ENCODE peak calls at places on chromosomes 2 and 18, in seven cellular contexts. One of them, this sample, is unnamed. For H3K27me3, the result is how much of the 10 kb centered on the place peaks cover.

GRCh38 chr18:49464718-49465598 is 4.5 kb upstream of the DYM start:
- DNase-seq in PC-3: no peak
- DNase-seq in body of pancreas: no peak
- DNase-seq in ascending aorta: no peak
- DNase-seq in CD8-positive, alpha-beta memory T cell: no peak
- DNase-seq in uterus: no peak
- DNase-seq in hepatocyte: no peak
- DNase-seq in this sample: peak

GRCh38 chr2:191846787-191847620 is at the start of gene CAVIN2:
- DNase-seq in hepatocyte: peak
- DNase-seq in ascending aorta: peak
- DNase-seq in uterus: peak
- DNase-seq in CD8-positive, alpha-beta memory T cell: no peak
- DNase-seq in body of pancreas: peak
- DNase-seq in PC-3: peak
- DNase-seq in this sample: no peak

GRCh38 chr2:160375802-160376469 is 117.7 kb downstream of the RBMS1 start:
- DNase-seq in uterus: no peak
- DNase-seq in body of pancreas: no peak
- DNase-seq in ascending aorta: no peak
- DNase-seq in CD8-positive, alpha-beta memory T cell: no peak
- DNase-seq in PC-3: peak
- DNase-seq in hepatocyte: no peak
- DNase-seq in this sample: peak

GRCh38 chr2:146312899-146313298 is 1531.9 kb upstream of the ACVR2A start:
- DNase-seq in hepatocyte: no peak
- DNase-seq in CD8-positive, alpha-beta memory T cell: no peak
- DNase-seq in PC-3: peak
- DNase-seq in body of pancreas: no peak
- DNase-seq in ascending aorta: no peak
- DNase-seq in uterus: no peak
- DNase-seq in this sample: no peak

GRCh38 chr18:39602112-39602511 is 2036.5 kb upstream of the CELF4 start:
- DNase-seq in ascending aorta: no peak
- DNase-seq in CD8-positive, alpha-beta memory T cell: no peak
- DNase-seq in body of pancreas: no peak
- DNase-seq in hepatocyte: no peak
- DNase-seq in PC-3: no peak
- DNase-seq in uterus: no peak
- DNase-seq in this sample: no peak

GRCh38 chr2:66575625-66576371 is 140.9 kb downstream of the MEIS1 start:
- DNase-seq in hepatocyte: peak
- DNase-seq in ascending aorta: peak
- DNase-seq in body of pancreas: peak
- DNase-seq in PC-3: no peak
- DNase-seq in CD8-positive, alpha-beta memory T cell: no peak
- DNase-seq in uterus: peak
- DNase-seq in this sample: no peak

GRCh38 chr2:241658296-241658695 is 20.8 kb downstream of the ATG4B start:
- DNase-seq in body of pancreas: no peak
- DNase-seq in PC-3: no peak
- DNase-seq in uterus: no peak
- DNase-seq in CD8-positive, alpha-beta memory T cell: no peak
- DNase-seq in ascending aorta: no peak
- DNase-seq in hepatocyte: no peak
- DNase-seq in this sample: no peak

GRCh38 chr2:157327621-157328102 is 2.0 kb upstream of the ERMN start:
- DNase-seq in hepatocyte: peak
- DNase-seq in body of pancreas: peak
- DNase-seq in CD8-positive, alpha-beta memory T cell: peak
- DNase-seq in uterus: peak
- DNase-seq in PC-3: peak
- DNase-seq in ascending aorta: peak
- DNase-seq in this sample: peak

GRCh38 chr2:200026838-200027237 is 71.5 kb downstream of the MAIP1 start:
- DNase-seq in PC-3: no peak
- DNase-seq in CD8-positive, alpha-beta memory T cell: no peak
- DNase-seq in ascending aorta: no peak
- DNase-seq in body of pancreas: no peak
- DNase-seq in uterus: peak
- DNase-seq in hepatocyte: no peak
- DNase-seq in this sample: no peak

GRCh38 chr2:157837851-157838441 is 38.2 kb downstream of the ACVR1 start:
- DNase-seq in PC-3: no peak
- DNase-seq in CD8-positive, alpha-beta memory T cell: no peak
- DNase-seq in ascending aorta: no peak
- DNase-seq in hepatocyte: peak
- DNase-seq in uterus: no peak
- DNase-seq in body of pancreas: peak
- DNase-seq in this sample: no peak

GRCh38 chr2:63465633-63466032 is 122.6 kb downstream of the WDPCP start:
- DNase-seq in CD8-positive, alpha-beta memory T cell: no peak
- DNase-seq in PC-3: no peak
- DNase-seq in ascending aorta: no peak
- DNase-seq in body of pancreas: no peak
- DNase-seq in uterus: no peak
- DNase-seq in hepatocyte: no peak
- DNase-seq in this sample: no peak

GRCh38 chr18:9068346-9068745 is 34.2 kb upstream of the NDUFV2 start:
- DNase-seq in ascending aorta: no peak
- DNase-seq in PC-3: peak
- DNase-seq in body of pancreas: no peak
- DNase-seq in uterus: no peak
- DNase-seq in hepatocyte: peak
- DNase-seq in CD8-positive, alpha-beta memory T cell: no peak
- DNase-seq in this sample: peak

GRCh38 chr2:176114120-176114929 is 2.3 kb upstream of the HOXD10 start:
- DNase-seq in ascending aorta: no peak
- DNase-seq in hepatocyte: no peak
- DNase-seq in uterus: no peak
- DNase-seq in PC-3: peak
- DNase-seq in body of pancreas: no peak
- DNase-seq in CD8-positive, alpha-beta memory T cell: no peak
- DNase-seq in this sample: no peak

GRCh38 chr18:51153659-51154371 is 43.7 kb downstream of the MEX3C start:
- DNase-seq in body of pancreas: no peak
- DNase-seq in ascending aorta: no peak
- DNase-seq in CD8-positive, alpha-beta memory T cell: peak
- DNase-seq in PC-3: no peak
- DNase-seq in uterus: no peak
- DNase-seq in hepatocyte: no peak
- DNase-seq in this sample: no peak

GRCh38 chr2:207162319-207162718 is 3.4 kb downstream of the KLF7 start:
- DNase-seq in CD8-positive, alpha-beta memory T cell: no peak
- DNase-seq in PC-3: no peak
- DNase-seq in body of pancreas: no peak
- DNase-seq in hepatocyte: no peak
- DNase-seq in ascending aorta: no peak
- DNase-seq in uterus: no peak
- DNase-seq in this sample: no peak

GRCh38 chr2:37635359-37636208 is 35.9 kb downstream of the CDC42EP3 start:
- DNase-seq in ascending aorta: peak
- DNase-seq in CD8-positive, alpha-beta memory T cell: peak
- DNase-seq in body of pancreas: no peak
- DNase-seq in hepatocyte: peak
- DNase-seq in PC-3: peak
- DNase-seq in uterus: peak
- DNase-seq in this sample: no peak

GRCh38 chr2:76640905-76641304 is 881.3 kb downstream of the LRRTM4 start:
- DNase-seq in body of pancreas: no peak
- DNase-seq in CD8-positive, alpha-beta memory T cell: no peak
- DNase-seq in PC-3: no peak
- DNase-seq in ascending aorta: no peak
- DNase-seq in hepatocyte: no peak
- DNase-seq in uterus: no peak
- DNase-seq in this sample: peak

GRCh38 chr2:18047114-18047695 is 168.7 kb downstream of the KCNS3 start:
- DNase-seq in body of pancreas: no peak
- DNase-seq in PC-3: no peak
- DNase-seq in hepatocyte: no peak
- DNase-seq in ascending aorta: no peak
- DNase-seq in CD8-positive, alpha-beta memory T cell: no peak
- DNase-seq in uterus: no peak
- DNase-seq in this sample: no peak

GRCh38 chr18:26405190-26405781 is 143.1 kb downstream of the KCTD1 start:
- DNase-seq in body of pancreas: peak
- DNase-seq in ascending aorta: no peak
- DNase-seq in PC-3: peak
- DNase-seq in hepatocyte: peak
- DNase-seq in uterus: no peak
- DNase-seq in CD8-positive, alpha-beta memory T cell: no peak
- DNase-seq in this sample: no peak

GRCh38 chr2:32865399-32866068 is 81.2 kb upstream of the LTBP1 start:
- DNase-seq in hepatocyte: no peak
- DNase-seq in PC-3: peak
- DNase-seq in ascending aorta: no peak
- DNase-seq in CD8-positive, alpha-beta memory T cell: no peak
- DNase-seq in body of pancreas: no peak
- DNase-seq in uterus: no peak
- DNase-seq in this sample: peak

GRCh38 chr2:201403904-201404303 is 46.8 kb upstream of the FLACC1 start:
- DNase-seq in body of pancreas: no peak
- DNase-seq in CD8-positive, alpha-beta memory T cell: no peak
- DNase-seq in hepatocyte: no peak
- DNase-seq in PC-3: no peak
- DNase-seq in uterus: no peak
- DNase-seq in ascending aorta: no peak
- DNase-seq in this sample: peak
- H3K27me3 ChIP-seq in body of pancreas: under half
- H3K27me3 ChIP-seq in CD8-positive, alpha-beta memory T cell: under half
- H3K27me3 ChIP-seq in hepatocyte: under half
- H3K27me3 ChIP-seq in PC-3: under half
- H3K27me3 ChIP-seq in uterus: under half
- H3K27me3 ChIP-seq in ascending aorta: under half
- H3K27me3 ChIP-seq in this sample: under half

GRCh38 chr18:58578835-58579560 is 49.9 kb downstream of the ALPK2 start:
- DNase-seq in body of pancreas: no peak
- DNase-seq in PC-3: peak
- DNase-seq in CD8-positive, alpha-beta memory T cell: no peak
- DNase-seq in ascending aorta: no peak
- DNase-seq in uterus: no peak
- DNase-seq in hepatocyte: peak
- DNase-seq in this sample: peak
- H3K27me3 ChIP-seq in body of pancreas: under half
- H3K27me3 ChIP-seq in PC-3: under half
- H3K27me3 ChIP-seq in CD8-positive, alpha-beta memory T cell: under half
- H3K27me3 ChIP-seq in ascending aorta: under half
- H3K27me3 ChIP-seq in uterus: under half
- H3K27me3 ChIP-seq in hepatocyte: under half
- H3K27me3 ChIP-seq in this sample: under half

GRCh38 chr2:73293534-73294171 is at the start of gene EGR4:
- DNase-seq in CD8-positive, alpha-beta memory T cell: peak
- DNase-seq in ascending aorta: peak
- DNase-seq in uterus: no peak
- DNase-seq in body of pancreas: peak
- DNase-seq in hepatocyte: peak
- DNase-seq in PC-3: peak
- DNase-seq in this sample: no peak

GRCh38 chr2:73295751-73296400 is 2.5 kb upstream of the EGR4 start:
- DNase-seq in PC-3: peak
- DNase-seq in CD8-positive, alpha-beta memory T cell: no peak
- DNase-seq in body of pancreas: no peak
- DNase-seq in hepatocyte: no peak
- DNase-seq in ascending aorta: no peak
- DNase-seq in uterus: no peak
- DNase-seq in this sample: no peak

GRCh38 chr2:73292316-73292905 is 937 bp downstream of the EGR4 start:
- DNase-seq in body of pancreas: no peak
- DNase-seq in ascending aorta: no peak
- DNase-seq in hepatocyte: no peak
- DNase-seq in PC-3: no peak
- DNase-seq in uterus: no peak
- DNase-seq in CD8-positive, alpha-beta memory T cell: peak
- DNase-seq in this sample: no peak

GRCh38 chr2:73292906-73293533 is 328 bp downstream of the EGR4 start:
- DNase-seq in uterus: no peak
- DNase-seq in ascending aorta: no peak
- DNase-seq in CD8-positive, alpha-beta memory T cell: peak
- DNase-seq in hepatocyte: no peak
- DNase-seq in body of pancreas: no peak
- DNase-seq in PC-3: no peak
- DNase-seq in this sample: no peak

GRCh38 chr2:73294239-73294638 is 891 bp upstream of the EGR4 start:
- DNase-seq in uterus: no peak
- DNase-seq in hepatocyte: no peak
- DNase-seq in CD8-positive, alpha-beta memory T cell: no peak
- DNase-seq in body of pancreas: no peak
- DNase-seq in ascending aorta: no peak
- DNase-seq in PC-3: no peak
- DNase-seq in this sample: no peak
- H3K27me3 ChIP-seq in uterus: under half
- H3K27me3 ChIP-seq in hepatocyte: half or more
- H3K27me3 ChIP-seq in CD8-positive, alpha-beta memory T cell: under half
- H3K27me3 ChIP-seq in body of pancreas: under half
- H3K27me3 ChIP-seq in ascending aorta: under half
- H3K27me3 ChIP-seq in PC-3: half or more
- H3K27me3 ChIP-seq in this sample: under half

GRCh38 chr2:170821631-170822291 is 5.1 kb downstream of the GAD1 start:
- DNase-seq in body of pancreas: no peak
- DNase-seq in ascending aorta: no peak
- DNase-seq in uterus: no peak
- DNase-seq in CD8-positive, alpha-beta memory T cell: no peak
- DNase-seq in hepatocyte: no peak
- DNase-seq in PC-3: no peak
- DNase-seq in this sample: no peak

GRCh38 chr2:170822885-170823799 is 6.5 kb downstream of the GAD1 start:
- DNase-seq in ascending aorta: no peak
- DNase-seq in CD8-positive, alpha-beta memory T cell: no peak
- DNase-seq in body of pancreas: no peak
- DNase-seq in uterus: no peak
- DNase-seq in PC-3: no peak
- DNase-seq in hepatocyte: no peak
- DNase-seq in this sample: no peak

GRCh38 chr2:170820647-170821630 is 4.3 kb downstream of the GAD1 start:
- DNase-seq in ascending aorta: no peak
- DNase-seq in body of pancreas: no peak
- DNase-seq in hepatocyte: no peak
- DNase-seq in uterus: no peak
- DNase-seq in PC-3: no peak
- DNase-seq in CD8-positive, alpha-beta memory T cell: peak
- DNase-seq in this sample: no peak

GRCh38 chr2:170823800-170824153 is 7.1 kb downstream of the GAD1 start:
- DNase-seq in body of pancreas: no peak
- DNase-seq in CD8-positive, alpha-beta memory T cell: no peak
- DNase-seq in ascending aorta: no peak
- DNase-seq in hepatocyte: no peak
- DNase-seq in uterus: no peak
- DNase-seq in PC-3: no peak
- DNase-seq in this sample: no peak

DNA sequence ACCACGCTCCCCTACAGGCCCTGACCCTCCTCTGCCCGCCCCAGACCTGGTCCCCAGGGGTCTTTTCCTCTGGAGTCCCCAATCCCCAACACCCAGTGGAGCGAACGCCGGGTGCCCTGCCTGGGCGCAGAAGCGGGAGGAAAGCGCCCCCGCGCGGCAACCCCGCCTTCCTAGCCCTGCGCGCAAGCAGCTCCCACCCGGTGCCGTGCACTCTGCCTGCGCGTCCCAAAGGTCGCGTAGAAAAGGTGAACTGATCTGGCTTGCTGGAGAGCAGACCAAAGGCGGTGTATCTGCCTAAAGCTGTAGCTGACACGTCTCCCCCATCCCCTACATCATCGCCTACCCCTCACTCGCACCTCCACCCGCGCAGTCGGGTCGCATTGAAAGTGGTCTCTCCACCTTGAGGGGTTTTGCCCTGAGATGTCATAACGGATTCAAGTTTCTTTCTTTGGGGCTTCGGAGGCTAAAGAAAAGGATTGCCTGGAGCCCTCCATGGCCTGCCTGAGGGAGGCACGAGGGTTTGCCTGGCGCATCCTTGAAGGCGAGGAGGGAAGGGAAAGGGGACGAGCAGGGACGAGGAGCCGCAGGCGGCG is 5.7 kb downstream of the GAD1 start:
- DNase-seq in hepatocyte: no peak
- DNase-seq in uterus: no peak
- DNase-seq in body of pancreas: no peak
- DNase-seq in CD8-positive, alpha-beta memory T cell: peak
- DNase-seq in ascending aorta: no peak
- DNase-seq in PC-3: no peak
- DNase-seq in this sample: no peak
- H3K27me3 ChIP-seq in hepatocyte: half or more
- H3K27me3 ChIP-seq in uterus: under half
- H3K27me3 ChIP-seq in body of pancreas: under half
- H3K27me3 ChIP-seq in CD8-positive, alpha-beta memory T cell: half or more
- H3K27me3 ChIP-seq in ascending aorta: under half
- H3K27me3 ChIP-seq in PC-3: under half
- H3K27me3 ChIP-seq in this sample: half or more

This sample was measured in trophoblast cell.